ENCODE peak calls at places on chromosomes 3 and 15, in eight cellular contexts. P is NCI-H1105; S is activated naive CD8-positive, alpha-beta T cell treated with anti-CD3 and anti-CD28 coated beads, Interleukin-2, amount 50 U/mL, for 24 hours; V is glutamatergic neuron; Z is Karpas-422; R is stimulated activated CD8-positive, alpha-beta memory T cell treated with anti-CD3 and anti-CD28 coated beads, Interleukin-2, amount 100 ng/mL, for 48 hours; B is ELR; T is ecto neural progenitor cell. C is an unnamed sample.

GRCh38 chr3:101900316-101900715 is 51.0 kb downstream of the NFKBIZ start:
- DNase-seq in P (no peak), S (no peak), V (no peak), Z (peak), R (no peak), B (no peak), T (no peak), C (no peak)

GRCh38 chr15:41183580-41183979 is 47.0 kb downstream of the EXD1 start:
- DNase-seq in P (no peak), S (no peak), V (no peak), Z (no peak), R (no peak), B (peak), T (no peak), C (no peak)

GRCh38 chr15:78951841-78952238 is 7.0 kb upstream of the CTSH start:
- DNase-seq in P (peak), S (no peak), V (no peak), Z (no peak), R (no peak), B (peak), T (no peak), C (no peak)

GRCh38 chr3:64345351-64345750 is 120.1 kb upstream of the PRICKLE2 start:
- DNase-seq in P (no peak), S (no peak), V (no peak), Z (no peak), R (no peak), B (no peak), T (no peak), C (peak)

GRCh38 chr3:48236531-48236930 is 4.4 kb upstream of the ZNF589 start:
- DNase-seq in P (no peak), S (no peak), V (no peak), Z (no peak), R (no peak), B (no peak), T (no peak), C (no peak)

GRCh38 chr15:65409284-65409631 is 13.5 kb downstream of the IGDCC4 start:
- DNase-seq in P (no peak), S (no peak), V (no peak), Z (peak), R (no peak), B (peak), T (no peak), C (no peak)

GRCh38 chr3:78221300-78221699 is 1181.4 kb downstream of the ROBO2 start:
- DNase-seq in P (no peak), S (no peak), V (no peak), Z (no peak), R (no peak), B (no peak), T (no peak), C (no peak)

GRCh38 chr3:171001957-171002694 is 24.4 kb downstream of the SLC2A2 start:
- DNase-seq in P (no peak), S (no peak), V (no peak), Z (no peak), R (no peak), B (peak), T (no peak), C (no peak)

GRCh38 chr3:47722859-47723258 is 58.8 kb downstream of the SMARCC1 start:
- DNase-seq in P (no peak), S (no peak), V (no peak), Z (no peak), R (no peak), B (no peak), T (no peak), C (no peak)

GRCh38 chr15:100731259-100732156 is 129.1 kb downstream of the ASB7 start:
- DNase-seq in P (no peak), S (no peak), V (peak), Z (no peak), R (no peak), B (peak), T (peak), C (no peak)

GRCh38 chr15:67051088-67051659 is 14.2 kb upstream of the SMAD3 start:
- DNase-seq in P (no peak), S (no peak), V (no peak), Z (no peak), R (no peak), B (no peak), T (no peak), C (no peak)

GRCh38 chr15:80174017-80174746 is 21.4 kb downstream of the FAH start:
- DNase-seq in P (no peak), S (no peak), V (no peak), Z (no peak), R (no peak), B (peak), T (no peak), C (no peak)

GRCh38 chr15:65081758-65082157 is 5.2 kb downstream of the KBTBD13 start:
- DNase-seq in P (no peak), S (peak), V (no peak), Z (no peak), R (peak), B (peak), T (no peak), C (no peak)

GRCh38 chr3:21484323-21485154 is 266.5 kb downstream of the ZNF385D start:
- DNase-seq in P (peak), S (peak), V (peak), Z (peak), R (no peak), B (peak), T (peak), C (peak)

GRCh38 chr3:114770874-114771273 is 376.2 kb downstream of the ZBTB20 start:
- DNase-seq in P (no peak), S (no peak), V (no peak), Z (no peak), R (no peak), B (peak), T (no peak), C (no peak)

GRCh38 chr3:158339638-158340037 is 229.7 kb downstream of the RSRC1 start:
- DNase-seq in P (no peak), S (no peak), V (no peak), Z (no peak), R (no peak), B (no peak), T (no peak), C (no peak)

GRCh38 chr15:100759116-100759515 is 120.5 kb upstream of the ALDH1A3 start:
- DNase-seq in P (no peak), S (no peak), V (no peak), Z (no peak), R (no peak), B (peak), T (no peak), C (no peak)

GRCh38 chr3:129888739-129889138 is 4.8 kb downstream of the TMCC1 start:
- DNase-seq in P (no peak), S (no peak), V (no peak), Z (no peak), R (no peak), B (peak), T (no peak), C (no peak)

GRCh38 chr3:122356402-122356801 is 26.6 kb downstream of the MIX23 start:
- DNase-seq in P (peak), S (peak), V (peak), Z (peak), R (no peak), B (peak), T (peak), C (no peak)

C was measured in NCI-H1694.